ENCODE peak calls at places on chromosome 22, in five cellular contexts. B is GM03348, J is retina, I is GF-D8, H is NCI-H510A treated with DMSO at 0.1 percent for 48 hours. N is an unnamed sample.

GRCh38 chr22:27438271-27438980 is 363.1 kb downstream of the MN1 start:
- DNase-seq in B (peak; percentile 67), J (peak; percentile 81), I (no peak), H (no peak), N (no peak)

GRCh38 chr22:48350456-48350855 is 1477.2 kb downstream of the BRD1 start:
- DNase-seq in B (no peak), J (no peak), I (no peak), H (no peak), N (no peak)

GRCh38 chr22:24550028-24550901 is 4.7 kb downstream of the GUCD1 start:
- DNase-seq in B (no peak), J (no peak), I (peak; percentile 48), H (no peak), N (no peak)

GRCh38 chr22:41512421-41513194 is 31.7 kb downstream of the POLR3H start:
- DNase-seq in B (peak; percentile 84), J (no peak), I (no peak), H (peak; percentile 88), N (peak; percentile 38)

GRCh38 chr22:38570841-38571364 is 920 bp upstream of the DMC1 start:
- DNase-seq in B (peak; percentile 51), J (no peak), I (peak; percentile 26), H (peak; percentile 51), N (no peak)

GRCh38 chr22:22674473-22674872 is 30.1 kb downstream of the GGTLC2 start:
- DNase-seq in B (no peak), J (no peak), I (no peak), H (no peak), N (no peak)

GRCh38 chr22:35921777-35922176 is 106.8 kb downstream of the RBFOX2 start:
- DNase-seq in B (peak; percentile 85), J (peak; percentile 22), I (no peak), H (peak; percentile 52), N (peak; percentile 92)

GRCh38 chr22:46247443-46247975 is 2.6 kb downstream of the CDPF1 start:
- DNase-seq in B (no peak), J (no peak), I (no peak), H (no peak), N (no peak)

GRCh38 chr22:48853627-48854240 is 973.9 kb downstream of the BRD1 start:
- DNase-seq in B (no peak), J (no peak), I (no peak), H (no peak), N (no peak)